ENCODE peak calls at places on chromosomes 11 and 22, in nine cellular contexts. One of them, this sample, is unnamed.

GRCh38 chr11:1073261-1073724 is 1.4 kb upstream of the MUC2 start:
- DNase-seq in posterior cingulate gyrus: peak; percentile 82
- DNase-seq in GOT3: no peak
- DNase-seq in stimulated activated CD8-positive, alpha-beta memory T cell treated with anti-CD3 and anti-CD28 coated beads, Interleukin-15, amount 100 ng/mL, for 1 hour: no peak
- DNase-seq in left cardiac atrium: peak; percentile 56
- DNase-seq in neural crest cell: no peak
- DNase-seq in stimulated activated CD4-positive, alpha-beta T cell treated with anti-CD3 and anti-CD28 coated beads, TNF-alpha, amount 100 ng/mL, for 48 hours: no peak
- DNase-seq in H9: no peak
- DNase-seq in Calu3: peak; percentile 88
- DNase-seq in this sample: no peak

GRCh38 chr22:32469799-32470212 is 4.8 kb upstream of the FBXO7 start:
- DNase-seq in Calu3: no peak
- DNase-seq in left cardiac atrium: no peak
- DNase-seq in stimulated activated CD8-positive, alpha-beta memory T cell treated with anti-CD3 and anti-CD28 coated beads, Interleukin-15, amount 100 ng/mL, for 1 hour: no peak
- DNase-seq in H9: no peak
- DNase-seq in posterior cingulate gyrus: peak; percentile 92
- DNase-seq in neural crest cell: no peak
- DNase-seq in GOT3: no peak
- DNase-seq in stimulated activated CD4-positive, alpha-beta T cell treated with anti-CD3 and anti-CD28 coated beads, TNF-alpha, amount 100 ng/mL, for 48 hours: no peak
- DNase-seq in this sample: no peak

GRCh38 chr11:86292912-86293606 is 9.0 kb upstream of the HIKESHI start:
- DNase-seq in Calu3: no peak
- DNase-seq in GOT3: no peak
- DNase-seq in left cardiac atrium: no peak
- DNase-seq in stimulated activated CD8-positive, alpha-beta memory T cell treated with anti-CD3 and anti-CD28 coated beads, Interleukin-15, amount 100 ng/mL, for 1 hour: no peak
- DNase-seq in H9: no peak
- DNase-seq in stimulated activated CD4-positive, alpha-beta T cell treated with anti-CD3 and anti-CD28 coated beads, TNF-alpha, amount 100 ng/mL, for 48 hours: peak; percentile 41
- DNase-seq in posterior cingulate gyrus: no peak
- DNase-seq in neural crest cell: no peak
- DNase-seq in this sample: no peak

GRCh38 chr11:77191823-77192495 is 63.9 kb downstream of the MYO7A start:
- DNase-seq in posterior cingulate gyrus: peak; percentile 87
- DNase-seq in neural crest cell: peak; percentile 68
- DNase-seq in H9: peak; percentile 97
- DNase-seq in stimulated activated CD8-positive, alpha-beta memory T cell treated with anti-CD3 and anti-CD28 coated beads, Interleukin-15, amount 100 ng/mL, for 1 hour: peak; percentile 14
- DNase-seq in Calu3: peak; percentile 98
- DNase-seq in stimulated activated CD4-positive, alpha-beta T cell treated with anti-CD3 and anti-CD28 coated beads, TNF-alpha, amount 100 ng/mL, for 48 hours: peak; percentile 10
- DNase-seq in GOT3: peak; percentile 18
- DNase-seq in left cardiac atrium: no peak
- DNase-seq in this sample: peak; percentile 35

GRCh38 chr22:27726344-27726725 is 75.2 kb downstream of the MN1 start:
- DNase-seq in stimulated activated CD8-positive, alpha-beta memory T cell treated with anti-CD3 and anti-CD28 coated beads, Interleukin-15, amount 100 ng/mL, for 1 hour: no peak
- DNase-seq in Calu3: no peak
- DNase-seq in posterior cingulate gyrus: peak; percentile 12
- DNase-seq in GOT3: no peak
- DNase-seq in left cardiac atrium: peak; percentile 23
- DNase-seq in neural crest cell: no peak
- DNase-seq in H9: no peak
- DNase-seq in stimulated activated CD4-positive, alpha-beta T cell treated with anti-CD3 and anti-CD28 coated beads, TNF-alpha, amount 100 ng/mL, for 48 hours: no peak
- DNase-seq in this sample: no peak

GRCh38 chr11:76610871-76611475 is 59.6 kb downstream of the LRRC32 start:
- DNase-seq in neural crest cell: no peak
- DNase-seq in stimulated activated CD8-positive, alpha-beta memory T cell treated with anti-CD3 and anti-CD28 coated beads, Interleukin-15, amount 100 ng/mL, for 1 hour: no peak
- DNase-seq in GOT3: no peak
- DNase-seq in stimulated activated CD4-positive, alpha-beta T cell treated with anti-CD3 and anti-CD28 coated beads, TNF-alpha, amount 100 ng/mL, for 48 hours: no peak
- DNase-seq in left cardiac atrium: no peak
- DNase-seq in posterior cingulate gyrus: peak; percentile 75
- DNase-seq in H9: no peak
- DNase-seq in Calu3: no peak
- DNase-seq in this sample: no peak

GRCh38 chr22:48456449-48456848 is 1371.2 kb downstream of the BRD1 start:
- DNase-seq in GOT3: no peak
- DNase-seq in left cardiac atrium: no peak
- DNase-seq in H9: no peak
- DNase-seq in neural crest cell: no peak
- DNase-seq in posterior cingulate gyrus: peak; percentile 52
- DNase-seq in stimulated activated CD4-positive, alpha-beta T cell treated with anti-CD3 and anti-CD28 coated beads, TNF-alpha, amount 100 ng/mL, for 48 hours: no peak
- DNase-seq in stimulated activated CD8-positive, alpha-beta memory T cell treated with anti-CD3 and anti-CD28 coated beads, Interleukin-15, amount 100 ng/mL, for 1 hour: no peak
- DNase-seq in Calu3: no peak
- DNase-seq in this sample: no peak

GRCh38 chr11:8047382-8047781 is 33.6 kb upstream of the TUB start:
- DNase-seq in stimulated activated CD8-positive, alpha-beta memory T cell treated with anti-CD3 and anti-CD28 coated beads, Interleukin-15, amount 100 ng/mL, for 1 hour: no peak
- DNase-seq in neural crest cell: no peak
- DNase-seq in GOT3: no peak
- DNase-seq in H9: peak; percentile 12
- DNase-seq in Calu3: no peak
- DNase-seq in left cardiac atrium: no peak
- DNase-seq in posterior cingulate gyrus: peak; percentile 51
- DNase-seq in stimulated activated CD4-positive, alpha-beta T cell treated with anti-CD3 and anti-CD28 coated beads, TNF-alpha, amount 100 ng/mL, for 48 hours: no peak
- DNase-seq in this sample: no peak

GRCh38 chr22:42716221-42716620 is 4.4 kb downstream of the A4GALT start:
- DNase-seq in stimulated activated CD4-positive, alpha-beta T cell treated with anti-CD3 and anti-CD28 coated beads, TNF-alpha, amount 100 ng/mL, for 48 hours: no peak
- DNase-seq in Calu3: no peak
- DNase-seq in left cardiac atrium: no peak
- DNase-seq in posterior cingulate gyrus: no peak
- DNase-seq in GOT3: no peak
- DNase-seq in neural crest cell: no peak
- DNase-seq in H9: no peak
- DNase-seq in stimulated activated CD8-positive, alpha-beta memory T cell treated with anti-CD3 and anti-CD28 coated beads, Interleukin-15, amount 100 ng/mL, for 1 hour: no peak
- DNase-seq in this sample: no peak

GRCh38 chr11:69041516-69041915 is 7.2 kb upstream of the TPCN2 start:
- DNase-seq in GOT3: no peak
- DNase-seq in H9: no peak
- DNase-seq in stimulated activated CD4-positive, alpha-beta T cell treated with anti-CD3 and anti-CD28 coated beads, TNF-alpha, amount 100 ng/mL, for 48 hours: no peak
- DNase-seq in posterior cingulate gyrus: peak; percentile 1
- DNase-seq in stimulated activated CD8-positive, alpha-beta memory T cell treated with anti-CD3 and anti-CD28 coated beads, Interleukin-15, amount 100 ng/mL, for 1 hour: no peak
- DNase-seq in neural crest cell: no peak
- DNase-seq in left cardiac atrium: no peak
- DNase-seq in Calu3: no peak
- DNase-seq in this sample: no peak

GRCh38 chr11:69249086-69249640 is 44.8 kb upstream of the MYEOV start:
- DNase-seq in neural crest cell: no peak
- DNase-seq in GOT3: no peak
- DNase-seq in left cardiac atrium: no peak
- DNase-seq in H9: peak; percentile 3
- DNase-seq in Calu3: no peak
- DNase-seq in posterior cingulate gyrus: no peak
- DNase-seq in stimulated activated CD8-positive, alpha-beta memory T cell treated with anti-CD3 and anti-CD28 coated beads, Interleukin-15, amount 100 ng/mL, for 1 hour: no peak
- DNase-seq in stimulated activated CD4-positive, alpha-beta T cell treated with anti-CD3 and anti-CD28 coated beads, TNF-alpha, amount 100 ng/mL, for 48 hours: no peak
- DNase-seq in this sample: no peak

GRCh38 chr11:17734418-17734911 is at the start of gene KCNC1:
- DNase-seq in Calu3: peak; percentile 37
- DNase-seq in stimulated activated CD8-positive, alpha-beta memory T cell treated with anti-CD3 and anti-CD28 coated beads, Interleukin-15, amount 100 ng/mL, for 1 hour: no peak
- DNase-seq in stimulated activated CD4-positive, alpha-beta T cell treated with anti-CD3 and anti-CD28 coated beads, TNF-alpha, amount 100 ng/mL, for 48 hours: no peak
- DNase-seq in posterior cingulate gyrus: peak; percentile 96
- DNase-seq in H9: peak; percentile 56
- DNase-seq in GOT3: no peak
- DNase-seq in neural crest cell: peak; percentile 60
- DNase-seq in left cardiac atrium: no peak
- DNase-seq in this sample: no peak

GRCh38 chr22:47698906-47699305 is 936.5 kb downstream of the TBC1D22A start:
- DNase-seq in left cardiac atrium: no peak
- DNase-seq in neural crest cell: no peak
- DNase-seq in posterior cingulate gyrus: no peak
- DNase-seq in stimulated activated CD4-positive, alpha-beta T cell treated with anti-CD3 and anti-CD28 coated beads, TNF-alpha, amount 100 ng/mL, for 48 hours: no peak
- DNase-seq in H9: no peak
- DNase-seq in stimulated activated CD8-positive, alpha-beta memory T cell treated with anti-CD3 and anti-CD28 coated beads, Interleukin-15, amount 100 ng/mL, for 1 hour: no peak
- DNase-seq in Calu3: no peak
- DNase-seq in GOT3: no peak
- DNase-seq in this sample: no peak

GRCh38 chr11:41985799-41986198 is 526.3 kb upstream of the LRRC4C start:
- DNase-seq in stimulated activated CD4-positive, alpha-beta T cell treated with anti-CD3 and anti-CD28 coated beads, TNF-alpha, amount 100 ng/mL, for 48 hours: no peak
- DNase-seq in Calu3: no peak
- DNase-seq in H9: no peak
- DNase-seq in stimulated activated CD8-positive, alpha-beta memory T cell treated with anti-CD3 and anti-CD28 coated beads, Interleukin-15, amount 100 ng/mL, for 1 hour: no peak
- DNase-seq in GOT3: no peak
- DNase-seq in posterior cingulate gyrus: peak; percentile 61
- DNase-seq in neural crest cell: no peak
- DNase-seq in left cardiac atrium: no peak
- DNase-seq in this sample: no peak

GRCh38 chr11:69325446-69325845 is 31.5 kb downstream of the MYEOV start:
- DNase-seq in neural crest cell: no peak
- DNase-seq in H9: peak; percentile 7
- DNase-seq in posterior cingulate gyrus: peak; percentile 57
- DNase-seq in left cardiac atrium: no peak
- DNase-seq in stimulated activated CD8-positive, alpha-beta memory T cell treated with anti-CD3 and anti-CD28 coated beads, Interleukin-15, amount 100 ng/mL, for 1 hour: no peak
- DNase-seq in stimulated activated CD4-positive, alpha-beta T cell treated with anti-CD3 and anti-CD28 coated beads, TNF-alpha, amount 100 ng/mL, for 48 hours: no peak
- DNase-seq in GOT3: no peak
- DNase-seq in Calu3: no peak
- DNase-seq in this sample: no peak

GRCh38 chr22:34966980-34967379 is 99.0 kb upstream of the ISX start:
- DNase-seq in GOT3: no peak
- DNase-seq in Calu3: no peak
- DNase-seq in left cardiac atrium: no peak
- DNase-seq in stimulated activated CD4-positive, alpha-beta T cell treated with anti-CD3 and anti-CD28 coated beads, TNF-alpha, amount 100 ng/mL, for 48 hours: no peak
- DNase-seq in posterior cingulate gyrus: no peak
- DNase-seq in neural crest cell: no peak
- DNase-seq in H9: no peak
- DNase-seq in stimulated activated CD8-positive, alpha-beta memory T cell treated with anti-CD3 and anti-CD28 coated beads, Interleukin-15, amount 100 ng/mL, for 1 hour: no peak
- DNase-seq in this sample: no peak

GRCh38 chr11:31802609-31802989 is 8.5 kb downstream of the PAX6 start:
- DNase-seq in H9: no peak
- DNase-seq in neural crest cell: peak; percentile 8
- DNase-seq in Calu3: no peak
- DNase-seq in GOT3: no peak
- DNase-seq in stimulated activated CD8-positive, alpha-beta memory T cell treated with anti-CD3 and anti-CD28 coated beads, Interleukin-15, amount 100 ng/mL, for 1 hour: no peak
- DNase-seq in left cardiac atrium: no peak
- DNase-seq in posterior cingulate gyrus: peak; percentile 53
- DNase-seq in stimulated activated CD4-positive, alpha-beta T cell treated with anti-CD3 and anti-CD28 coated beads, TNF-alpha, amount 100 ng/mL, for 48 hours: no peak
- DNase-seq in this sample: no peak

GRCh38 chr22:19042285-19043110 is 79.7 kb downstream of the DGCR2 start:
- DNase-seq in GOT3: no peak
- DNase-seq in left cardiac atrium: no peak
- DNase-seq in stimulated activated CD8-positive, alpha-beta memory T cell treated with anti-CD3 and anti-CD28 coated beads, Interleukin-15, amount 100 ng/mL, for 1 hour: no peak
- DNase-seq in H9: no peak
- DNase-seq in Calu3: no peak
- DNase-seq in neural crest cell: no peak
- DNase-seq in stimulated activated CD4-positive, alpha-beta T cell treated with anti-CD3 and anti-CD28 coated beads, TNF-alpha, amount 100 ng/mL, for 48 hours: no peak
- DNase-seq in posterior cingulate gyrus: peak; percentile 64
- DNase-seq in this sample: no peak

GRCh38 chr22:46024136-46024840 is 47.3 kb upstream of the WNT7B start:
- DNase-seq in neural crest cell: no peak
- DNase-seq in left cardiac atrium: peak; percentile 7
- DNase-seq in Calu3: no peak
- DNase-seq in stimulated activated CD8-positive, alpha-beta memory T cell treated with anti-CD3 and anti-CD28 coated beads, Interleukin-15, amount 100 ng/mL, for 1 hour: no peak
- DNase-seq in GOT3: no peak
- DNase-seq in stimulated activated CD4-positive, alpha-beta T cell treated with anti-CD3 and anti-CD28 coated beads, TNF-alpha, amount 100 ng/mL, for 48 hours: no peak
- DNase-seq in H9: no peak
- DNase-seq in posterior cingulate gyrus: peak; percentile 52
- DNase-seq in this sample: no peak

GRCh38 chr11:22974251-22974650 is 114.0 kb upstream of the CCDC179 start:
- DNase-seq in stimulated activated CD4-positive, alpha-beta T cell treated with anti-CD3 and anti-CD28 coated beads, TNF-alpha, amount 100 ng/mL, for 48 hours: no peak
- DNase-seq in GOT3: no peak
- DNase-seq in left cardiac atrium: no peak
- DNase-seq in neural crest cell: no peak
- DNase-seq in stimulated activated CD8-positive, alpha-beta memory T cell treated with anti-CD3 and anti-CD28 coated beads, Interleukin-15, amount 100 ng/mL, for 1 hour: no peak
- DNase-seq in posterior cingulate gyrus: no peak
- DNase-seq in Calu3: no peak
- DNase-seq in H9: no peak
- DNase-seq in this sample: no peak

GRCh38 chr11:1051356-1052132 is 15.0 kb upstream of the MUC6 start:
- DNase-seq in stimulated activated CD8-positive, alpha-beta memory T cell treated with anti-CD3 and anti-CD28 coated beads, Interleukin-15, amount 100 ng/mL, for 1 hour: no peak
- DNase-seq in neural crest cell: no peak
- DNase-seq in stimulated activated CD4-positive, alpha-beta T cell treated with anti-CD3 and anti-CD28 coated beads, TNF-alpha, amount 100 ng/mL, for 48 hours: no peak
- DNase-seq in GOT3: no peak
- DNase-seq in left cardiac atrium: peak; percentile 15
- DNase-seq in posterior cingulate gyrus: peak; percentile 68
- DNase-seq in Calu3: no peak
- DNase-seq in H9: no peak
- DNase-seq in this sample: no peak

GRCh38 chr11:115660072-115660805 is 156.0 kb upstream of the CADM1 start:
- DNase-seq in H9: peak; percentile 34
- DNase-seq in stimulated activated CD8-positive, alpha-beta memory T cell treated with anti-CD3 and anti-CD28 coated beads, Interleukin-15, amount 100 ng/mL, for 1 hour: no peak
- DNase-seq in Calu3: no peak
- DNase-seq in neural crest cell: no peak
- DNase-seq in posterior cingulate gyrus: peak; percentile 85
- DNase-seq in GOT3: no peak
- DNase-seq in stimulated activated CD4-positive, alpha-beta T cell treated with anti-CD3 and anti-CD28 coated beads, TNF-alpha, amount 100 ng/mL, for 48 hours: no peak
- DNase-seq in left cardiac atrium: no peak
- DNase-seq in this sample: no peak

GRCh38 chr11:43944761-43945311 is 2.4 kb downstream of the C11orf96 start:
- DNase-seq in left cardiac atrium: peak; percentile 72
- DNase-seq in Calu3: peak; percentile 90
- DNase-seq in posterior cingulate gyrus: peak; percentile 94
- DNase-seq in GOT3: peak; percentile 32
- DNase-seq in stimulated activated CD4-positive, alpha-beta T cell treated with anti-CD3 and anti-CD28 coated beads, TNF-alpha, amount 100 ng/mL, for 48 hours: peak; percentile 54
- DNase-seq in stimulated activated CD8-positive, alpha-beta memory T cell treated with anti-CD3 and anti-CD28 coated beads, Interleukin-15, amount 100 ng/mL, for 1 hour: peak; percentile 34
- DNase-seq in neural crest cell: no peak
- DNase-seq in H9: peak; percentile 81
- DNase-seq in this sample: peak; percentile 46

GRCh38 chr22:29786026-29786425 is 18.9 kb downstream of the UQCR10 start:
- DNase-seq in GOT3: no peak
- DNase-seq in H9: no peak
- DNase-seq in left cardiac atrium: no peak
- DNase-seq in stimulated activated CD4-positive, alpha-beta T cell treated with anti-CD3 and anti-CD28 coated beads, TNF-alpha, amount 100 ng/mL, for 48 hours: no peak
- DNase-seq in Calu3: no peak
- DNase-seq in neural crest cell: no peak
- DNase-seq in posterior cingulate gyrus: no peak
- DNase-seq in stimulated activated CD8-positive, alpha-beta memory T cell treated with anti-CD3 and anti-CD28 coated beads, Interleukin-15, amount 100 ng/mL, for 1 hour: no peak
- DNase-seq in this sample: no peak

GRCh38 chr11:69499946-69500284 is 18.5 kb downstream of the LINC01488 start:
- DNase-seq in posterior cingulate gyrus: peak; percentile 57
- DNase-seq in GOT3: no peak
- DNase-seq in H9: no peak
- DNase-seq in Calu3: no peak
- DNase-seq in left cardiac atrium: no peak
- DNase-seq in stimulated activated CD8-positive, alpha-beta memory T cell treated with anti-CD3 and anti-CD28 coated beads, Interleukin-15, amount 100 ng/mL, for 1 hour: no peak
- DNase-seq in stimulated activated CD4-positive, alpha-beta T cell treated with anti-CD3 and anti-CD28 coated beads, TNF-alpha, amount 100 ng/mL, for 48 hours: no peak
- DNase-seq in neural crest cell: no peak
- DNase-seq in this sample: no peak

GRCh38 chr11:115193931-115194797 is 310.1 kb downstream of the CADM1 start:
- DNase-seq in H9: no peak
- DNase-seq in Calu3: no peak
- DNase-seq in stimulated activated CD4-positive, alpha-beta T cell treated with anti-CD3 and anti-CD28 coated beads, TNF-alpha, amount 100 ng/mL, for 48 hours: no peak
- DNase-seq in left cardiac atrium: no peak
- DNase-seq in neural crest cell: no peak
- DNase-seq in posterior cingulate gyrus: no peak
- DNase-seq in stimulated activated CD8-positive, alpha-beta memory T cell treated with anti-CD3 and anti-CD28 coated beads, Interleukin-15, amount 100 ng/mL, for 1 hour: no peak
- DNase-seq in GOT3: no peak
- DNase-seq in this sample: no peak

GRCh38 chr11:45400594-45400993 is 114.5 kb upstream of the SYT13 start:
- DNase-seq in stimulated activated CD4-positive, alpha-beta T cell treated with anti-CD3 and anti-CD28 coated beads, TNF-alpha, amount 100 ng/mL, for 48 hours: no peak
- DNase-seq in left cardiac atrium: no peak
- DNase-seq in posterior cingulate gyrus: peak; percentile 83
- DNase-seq in stimulated activated CD8-positive, alpha-beta memory T cell treated with anti-CD3 and anti-CD28 coated beads, Interleukin-15, amount 100 ng/mL, for 1 hour: no peak
- DNase-seq in GOT3: peak; percentile 14
- DNase-seq in Calu3: no peak
- DNase-seq in H9: no peak
- DNase-seq in neural crest cell: no peak
- DNase-seq in this sample: no peak

GRCh38 chr22:50086526-50086925 is 1.3 kb upstream of the MLC1 start:
- DNase-seq in left cardiac atrium: no peak
- DNase-seq in GOT3: no peak
- DNase-seq in H9: no peak
- DNase-seq in stimulated activated CD8-positive, alpha-beta memory T cell treated with anti-CD3 and anti-CD28 coated beads, Interleukin-15, amount 100 ng/mL, for 1 hour: no peak
- DNase-seq in posterior cingulate gyrus: no peak
- DNase-seq in Calu3: no peak
- DNase-seq in neural crest cell: no peak
- DNase-seq in stimulated activated CD4-positive, alpha-beta T cell treated with anti-CD3 and anti-CD28 coated beads, TNF-alpha, amount 100 ng/mL, for 48 hours: no peak
- DNase-seq in this sample: no peak

GRCh38 chr22:33013531-33014162 is 44.5 kb downstream of the SYN3 start:
- DNase-seq in stimulated activated CD4-positive, alpha-beta T cell treated with anti-CD3 and anti-CD28 coated beads, TNF-alpha, amount 100 ng/mL, for 48 hours: no peak
- DNase-seq in Calu3: no peak
- DNase-seq in H9: no peak
- DNase-seq in neural crest cell: no peak
- DNase-seq in GOT3: no peak
- DNase-seq in stimulated activated CD8-positive, alpha-beta memory T cell treated with anti-CD3 and anti-CD28 coated beads, Interleukin-15, amount 100 ng/mL, for 1 hour: no peak
- DNase-seq in left cardiac atrium: no peak
- DNase-seq in posterior cingulate gyrus: no peak
- DNase-seq in this sample: no peak

GRCh38 chr11:61776561-61777075 is 15.8 kb downstream of the TMEM258 start:
- DNase-seq in Calu3: peak; percentile 84
- DNase-seq in posterior cingulate gyrus: peak; percentile 94
- DNase-seq in left cardiac atrium: peak; percentile 57
- DNase-seq in stimulated activated CD8-positive, alpha-beta memory T cell treated with anti-CD3 and anti-CD28 coated beads, Interleukin-15, amount 100 ng/mL, for 1 hour: peak; percentile 21
- DNase-seq in H9: peak; percentile 81
- DNase-seq in stimulated activated CD4-positive, alpha-beta T cell treated with anti-CD3 and anti-CD28 coated beads, TNF-alpha, amount 100 ng/mL, for 48 hours: peak; percentile 43
- DNase-seq in neural crest cell: peak; percentile 62
- DNase-seq in GOT3: no peak
- DNase-seq in this sample: peak; percentile 83

GRCh38 chr11:128772814-128773213 is 78.9 kb downstream of the FLI1 start:
- DNase-seq in stimulated activated CD4-positive, alpha-beta T cell treated with anti-CD3 and anti-CD28 coated beads, TNF-alpha, amount 100 ng/mL, for 48 hours: no peak
- DNase-seq in H9: no peak
- DNase-seq in neural crest cell: no peak
- DNase-seq in GOT3: no peak
- DNase-seq in left cardiac atrium: peak; percentile 73
- DNase-seq in stimulated activated CD8-positive, alpha-beta memory T cell treated with anti-CD3 and anti-CD28 coated beads, Interleukin-15, amount 100 ng/mL, for 1 hour: peak; percentile 17
- DNase-seq in posterior cingulate gyrus: no peak
- DNase-seq in Calu3: peak; percentile 18
- DNase-seq in this sample: peak; percentile 69